ENCODE peak calls at places on chromosomes 2 and 18, in four cellular contexts. One of them, this sample, is unnamed.

GRCh38 chr2:215357660-215358059 is 45.8 kb downstream of the ATIC start:
- DNase-seq in ureter: no peak
- DNase-seq in kidney: no peak
- DNase-seq in GM04504: no peak
- DNase-seq in this sample: no peak

GRCh38 chr2:102141915-102142828 is at the start of gene IL1R1:
- DNase-seq in ureter: peak
- DNase-seq in kidney: peak
- DNase-seq in GM04504: peak
- DNase-seq in this sample: peak

GRCh38 chr18:48045744-48046143 is 115.3 kb upstream of the SMAD2 start:
- DNase-seq in ureter: no peak
- DNase-seq in kidney: peak
- DNase-seq in GM04504: no peak
- DNase-seq in this sample: no peak

GRCh38 chr2:99066075-99066557 is 75.4 kb upstream of the C2orf15 start:
- DNase-seq in ureter: no peak
- DNase-seq in kidney: no peak
- DNase-seq in GM04504: peak
- DNase-seq in this sample: peak

GRCh38 chr2:163736433-163737168 is 793 bp upstream of the FIGN start:
- DNase-seq in ureter: peak
- DNase-seq in kidney: peak
- DNase-seq in GM04504: no peak
- DNase-seq in this sample: peak

GRCh38 chr2:238560234-238560633 is 133.5 kb downstream of the ASB1 start:
- DNase-seq in ureter: no peak
- DNase-seq in kidney: peak
- DNase-seq in GM04504: no peak
- DNase-seq in this sample: peak

GRCh38 chr2:109421606-109422005 is 192.2 kb downstream of the SEPTIN10 start:
- DNase-seq in ureter: no peak
- DNase-seq in kidney: no peak
- DNase-seq in GM04504: no peak
- DNase-seq in this sample: no peak

GRCh38 chr2:43103093-43103404 is 123.4 kb downstream of the ZFP36L2 start:
- DNase-seq in ureter: no peak
- DNase-seq in kidney: no peak
- DNase-seq in GM04504: no peak
- DNase-seq in this sample: no peak

GRCh38 chr18:43780782-43781340 is 503.6 kb upstream of the SYT4 start:
- DNase-seq in ureter: no peak
- DNase-seq in kidney: no peak
- DNase-seq in GM04504: peak
- DNase-seq in this sample: no peak

This sample was measured in HuH-7.5.